ENCODE peak calls at places on chromosomes 13 and 19, in four cellular contexts. R is HepG2, I is GM12878, U is H1. S is an unnamed sample.

GRCh38 chr13:79295906-79296564 is 110.0 kb downstream of the RBM26 start:
- DNase-seq in U (no peak), R (no peak), I (no peak), S (no peak)

GRCh38 chr19:8000298-8001038 is 5.0 kb downstream of the ELAVL1 start:
- DNase-seq in I (no peak), R (no peak), U (no peak), S (no peak)

GRCh38 chr13:19864018-19864338 is 529 bp upstream of the ZMYM5 start:
- DNase-seq in R (no peak), U (no peak), I (no peak), S (peak; percentile 75)

GRCh38 chr13:45073809-45074208 is 46.5 kb upstream of the GTF2F2 start:
- DNase-seq in U (no peak), I (no peak), R (no peak), S (no peak)

GRCh38 chr13:43405457-43405856 is 381.3 kb downstream of the ENOX1 start:
- DNase-seq in R (no peak), U (no peak), I (no peak), S (no peak)

GRCh38 chr19:7349961-7350711 is 1.4 kb downstream of the ARHGEF18 start:
- DNase-seq in I (no peak), U (no peak), R (no peak), S (no peak)

GRCh38 chr13:99969934-99970760 is 1.4 kb downstream of the ZIC5 start:
- DNase-seq in I (no peak), R (peak; percentile 57), U (no peak), S (no peak)

GRCh38 chr19:32104465-32105235 is 240.8 kb upstream of the ZNF507 start:
- DNase-seq in R (no peak), U (no peak), I (no peak), S (no peak)

GRCh38 chr13:61192826-61193225 is 222.8 kb downstream of the PCDH20 start:
- DNase-seq in I (no peak), R (no peak), U (no peak), S (no peak)

GRCh38 chr13:78875792-78876580 is 217.0 kb upstream of the OBI1 start:
- DNase-seq in R (no peak), I (no peak), U (peak; percentile 7), S (no peak)

GRCh38 chr19:10889880-10890279 is 18.5 kb downstream of the CARM1 start:
- DNase-seq in U (no peak), I (no peak), R (no peak), S (no peak)

GRCh38 chr19:13764821-13765394 is 586 bp downstream of the MRI1 start:
- DNase-seq in I (no peak), R (no peak), U (no peak), S (peak; percentile 74)

GRCh38 chr13:58587183-58587582 is 955.6 kb downstream of the PCDH17 start:
- DNase-seq in U (no peak), R (no peak), I (peak; percentile 9), S (no peak)

GRCh38 chr19:39515551-39516191 is 732 bp downstream of the SELENOV start:
- DNase-seq in R (no peak), U (no peak), I (no peak), S (no peak)

GRCh38 chr13:110097013-110097412 is 209.9 kb downstream of the COL4A1 start:
- DNase-seq in I (no peak), R (no peak), U (no peak), S (no peak)

GRCh38 chr13:75135325-75135825 is 346.6 kb downstream of the TBC1D4 start:
- DNase-seq in R (no peak), I (no peak), U (no peak), S (no peak)

GRCh38 chr13:87684850-87685735 is 13.9 kb downstream of the SLITRK5 start:
- DNase-seq in R (no peak), U (no peak), I (no peak), S (no peak)

GRCh38 chr19:3151563-3152430 is 16.0 kb downstream of the GNA15 start:
- DNase-seq in U (no peak), R (no peak), I (no peak), S (no peak)

GRCh38 chr19:7789447-7789846 is 26.4 kb downstream of the CLEC4M start:
- DNase-seq in I (no peak), U (no peak), R (no peak), S (peak; percentile 17)

GRCh38 chr13:95382411-95382810 is 81.2 kb upstream of the ABCC4 start:
- DNase-seq in R (no peak), U (no peak), I (no peak), S (no peak)

GRCh38 chr13:74052402-74052928 is 81.7 kb downstream of the KLF12 start:
- DNase-seq in I (no peak), U (no peak), R (peak; percentile 13), S (no peak)

GRCh38 chr19:51081476-51081875 is 1.2 kb downstream of the KLK14 start:
- DNase-seq in I (no peak), R (no peak), U (no peak), S (no peak)

GRCh38 chr19:51083783-51084182 is 1.1 kb upstream of the KLK14 start:
- DNase-seq in U (no peak), R (no peak), I (no peak), S (no peak)

GRCh38 chr19:51084505-51084904 is 1.8 kb upstream of the KLK14 start:
- DNase-seq in U (no peak), R (no peak), I (no peak), S (no peak)

GRCh38 chr19:51082641-51083040 is at the start of gene KLK14:
- DNase-seq in U (no peak), R (no peak), I (no peak), S (no peak)

DNA sequence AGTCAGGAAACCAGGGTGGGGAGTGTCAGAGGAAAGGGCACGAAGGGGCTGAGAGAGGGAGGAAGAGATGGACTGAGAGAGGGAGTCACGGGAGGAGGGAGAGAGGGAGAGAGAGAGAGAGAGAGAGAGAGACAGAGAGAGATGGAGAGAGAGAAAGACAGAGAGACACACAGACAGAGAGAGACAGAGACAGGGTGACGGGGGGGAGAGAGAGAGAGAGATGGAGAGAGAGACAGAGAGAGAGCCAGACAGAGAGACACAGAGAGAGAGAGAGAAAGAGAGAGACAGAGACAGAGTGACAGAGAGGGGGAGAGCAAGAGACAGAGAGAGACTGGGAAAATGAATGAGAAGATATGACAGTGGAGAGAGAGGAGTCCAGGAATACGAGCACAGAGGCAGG is 494 bp upstream of the KLK14 start:
- DNase-seq in U (no peak), R (no peak), I (no peak), S (no peak)
- TF ChIP-seq TCF12 in U (no peak), R (no peak), I (no peak), S (no peak)

GRCh38 chr19:52070496-52070895 is 21.9 kb upstream of the ZNF432 start:
- DNase-seq in R (no peak), I (no peak), U (no peak), S (no peak)
- TF ChIP-seq TCF12 in R (no peak), I (no peak), U (no peak), S (no peak)

DNA sequence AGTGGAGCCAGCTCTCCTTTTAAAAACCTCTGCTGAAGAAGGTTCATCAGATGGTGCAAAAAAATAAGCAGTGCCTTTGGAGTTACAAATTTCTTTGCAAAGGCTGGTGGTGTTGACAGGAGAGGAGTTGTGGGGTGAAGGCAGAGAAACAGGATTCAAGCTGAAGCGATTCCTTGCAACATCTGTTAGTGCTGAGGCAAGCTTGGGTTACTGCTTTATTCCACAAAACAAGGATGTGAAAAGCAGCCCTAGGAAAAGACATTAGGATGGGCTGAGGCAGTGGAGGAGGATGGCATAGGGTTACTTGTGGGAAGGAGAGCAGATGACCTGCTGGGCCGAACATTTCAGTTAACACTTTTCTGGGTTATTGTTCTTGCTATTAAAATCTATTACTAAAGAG is 390.7 kb downstream of the DLEU7 start:
- DNase-seq in I (no peak), R (no peak), U (no peak), S (no peak)
- TF ChIP-seq TCF12 in I (no peak), R (no peak), U (no peak), S (no peak)

GRCh38 chr13:104645786-104646185 is 1579.6 kb upstream of the SLC10A2 start:
- DNase-seq in I (no peak), U (no peak), R (no peak), S (no peak)

GRCh38 chr13:104650426-104650825 is 1584.2 kb upstream of the SLC10A2 start:
- DNase-seq in U (no peak), I (no peak), R (no peak), S (no peak)

DNA sequence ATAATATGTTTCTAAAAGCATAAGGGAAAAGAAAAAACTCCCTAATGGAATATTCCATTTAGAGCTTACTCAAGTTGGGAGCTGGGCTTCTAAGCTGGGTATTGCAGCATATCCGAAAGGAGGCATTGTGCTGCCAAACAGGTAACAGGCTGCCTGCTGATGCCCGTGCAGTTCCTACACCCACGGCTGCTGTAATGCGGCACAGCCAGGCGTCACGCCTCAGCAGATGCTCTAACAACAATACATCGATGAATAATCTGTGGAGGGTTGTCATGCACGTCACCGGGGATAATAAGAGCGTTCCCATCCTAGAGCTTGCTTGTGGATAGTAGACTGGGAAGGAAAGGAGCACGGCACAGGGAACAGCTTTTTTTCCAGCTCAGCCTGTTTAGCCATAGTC is 1582.1 kb upstream of the SLC10A2 start:
- DNase-seq in U (no peak), R (no peak), I (no peak), S (no peak)
- TF ChIP-seq TCF12 in U (no peak), R (no peak), I (no peak), S (no peak)

DNA sequence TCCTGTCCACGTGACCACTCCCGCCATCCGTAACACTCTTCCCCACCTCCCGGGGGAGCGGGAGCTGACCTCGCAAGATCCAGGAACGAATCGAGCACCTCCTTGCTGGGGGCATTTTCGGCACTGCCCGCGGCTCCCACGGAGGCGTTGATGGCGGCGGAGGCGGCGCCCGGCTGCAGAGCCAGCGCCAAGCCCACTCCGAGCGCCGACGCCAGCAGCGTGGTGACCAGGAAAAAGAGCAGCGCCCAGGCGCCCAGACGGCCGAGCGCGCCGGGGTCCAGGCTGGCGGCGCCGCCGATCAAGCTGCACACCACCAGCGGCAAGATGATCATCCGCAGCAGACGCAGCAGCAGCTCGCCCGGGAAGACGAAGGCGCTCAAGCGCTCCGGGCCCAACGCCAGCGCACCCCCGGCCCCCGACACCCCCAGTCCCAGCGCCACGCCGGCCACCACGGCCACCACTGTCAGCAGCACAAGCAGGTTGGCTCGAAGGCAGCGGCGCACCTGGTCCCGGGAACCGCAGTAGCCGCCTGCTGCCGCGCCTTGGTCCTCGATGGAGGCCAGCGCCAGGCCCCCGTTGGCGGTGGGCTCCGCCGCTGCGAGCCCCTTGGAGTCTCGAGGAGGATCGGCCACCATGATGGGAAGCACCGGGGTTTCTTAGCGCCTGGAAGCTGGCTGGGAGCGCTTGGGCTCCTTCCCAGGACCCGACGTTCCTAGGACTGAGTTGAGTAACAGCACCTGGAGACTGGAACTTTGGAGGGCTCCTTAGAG is 878 bp downstream of the SLC1A5 start:
- DNase-seq in R (peak; percentile 54), U (no peak), I (no peak), S (peak; percentile 74)
- TF ChIP-seq TCF12 in R (no peak), U (no peak), I (no peak), S (peak; percentile 5)